ENCODE peak calls at places on chromosome 4, in seven cellular contexts. D, H, C, U, K, J and N are unnamed samples.

GRCh38 chr4:76235915-76236314 is 15.6 kb upstream of the FAM47E start:
- DNase-seq in J (no peak), U (no peak), K (no peak), H (no peak), D (no peak), C (no peak), N (no peak)

GRCh38 chr4:103994059-103994458 is 274.3 kb upstream of the TACR3 start:
- DNase-seq in J (no peak), D (no peak), K (no peak), U (no peak), C (no peak), H (no peak), N (no peak)

GRCh38 chr4:46586566-46586965 is 196.6 kb upstream of the GABRA2 start:
- DNase-seq in J (no peak), H (no peak), C (no peak), U (no peak), D (no peak), K (no peak), N (no peak)

GRCh38 chr4:82352825-82353370 is 20.9 kb downstream of the HNRNPD start:
- DNase-seq in J (no peak), D (no peak), U (no peak), C (no peak), H (no peak), K (no peak), N (no peak)

GRCh38 chr4:6912412-6912811 is 2.8 kb downstream of the TBC1D14 start:
- DNase-seq in J (no peak), C (no peak), K (no peak), H (no peak), D (no peak), U (no peak), N (no peak)

GRCh38 chr4:169557061-169557636 is 55.2 kb downstream of the NEK1 start:
- DNase-seq in J (no peak), H (no peak), C (no peak), U (no peak), D (no peak), K (no peak), N (no peak)

GRCh38 chr4:159258889-159259560 is 156.1 kb downstream of the RAPGEF2 start:
- DNase-seq in U (no peak), D (no peak), J (no peak), H (no peak), C (no peak), K (no peak), N (no peak)

GRCh38 chr4:68498413-68499007 is 51.2 kb downstream of the TMPRSS11E start:
- DNase-seq in U (peak), C (no peak), D (peak), H (peak), J (no peak), K (no peak), N (peak)

GRCh38 chr4:3524349-3524748 is 7.9 kb downstream of the LRPAP1 start:
- DNase-seq in U (no peak), H (no peak), C (no peak), K (peak), J (no peak), D (no peak), N (no peak)

GRCh38 chr4:98433608-98434198 is 172.5 kb downstream of the RAP1GDS1 start:
- DNase-seq in U (no peak), C (no peak), K (no peak), J (no peak), D (no peak), H (no peak), N (no peak)

GRCh38 chr4:169791527-169792156 is 33.9 kb upstream of the HPF1 start:
- DNase-seq in H (peak), C (no peak), U (no peak), J (peak), K (no peak), D (no peak), N (no peak)

GRCh38 chr4:119682080-119682479 is 53.5 kb upstream of the PDE5A start:
- DNase-seq in K (no peak), D (no peak), J (no peak), H (no peak), C (no peak), U (no peak), N (no peak)

GRCh38 chr4:185408432-185408831 is 11.8 kb downstream of the ANKRD37 start:
- DNase-seq in C (no peak), H (no peak), K (no peak), U (no peak), D (no peak), J (no peak), N (no peak)

GRCh38 chr4:101102114-101102752 is 245.1 kb downstream of the PPP3CA start:
- DNase-seq in D (no peak), U (no peak), J (no peak), K (peak), H (no peak), C (no peak), N (no peak)

GRCh38 chr4:101464596-101464995 is 117.3 kb upstream of the PPP3CA start:
- DNase-seq in C (no peak), H (no peak), K (no peak), U (no peak), D (no peak), J (no peak), N (no peak)

GRCh38 chr4:16852168-16852567 is 46.3 kb downstream of the LDB2 start:
- DNase-seq in D (no peak), K (no peak), H (no peak), U (no peak), J (no peak), C (no peak), N (no peak)

GRCh38 chr4:67721770-67722597 is 21.0 kb upstream of the UBA6 start:
- DNase-seq in C (no peak), H (no peak), U (no peak), D (no peak), K (no peak), J (no peak), N (no peak)

GRCh38 chr4:185590982-185591381 is 55.7 kb upstream of the PDLIM3 start:
- DNase-seq in H (no peak), D (no peak), K (no peak), U (no peak), J (no peak), C (no peak), N (no peak)

GRCh38 chr4:25307596-25307995 is 5.0 kb upstream of the ZCCHC4 start:
- DNase-seq in J (no peak), K (no peak), U (no peak), C (no peak), H (no peak), D (no peak), N (no peak)

GRCh38 chr4:59122626-59123025 is 2012.4 kb upstream of the IGFBP7 start:
- DNase-seq in H (no peak), J (no peak), C (no peak), U (no peak), D (no peak), K (no peak), N (no peak)

GRCh38 chr4:111761531-111761930 is 383.7 kb upstream of the FAM241A start:
- DNase-seq in J (no peak), K (no peak), U (no peak), C (no peak), D (no peak), H (no peak), N (no peak)

GRCh38 chr4:173507471-173508385 is 22.3 kb downstream of the HAND2 start:
- DNase-seq in H (no peak), C (no peak), U (no peak), K (peak), D (no peak), J (no peak), N (peak)

GRCh38 chr4:184825394-184826314 is at the start of gene ACSL1:
- DNase-seq in C (peak), H (peak), J (peak), K (peak), D (peak), U (peak), N (peak)

GRCh38 chr4:25457053-25457715 is 80.1 kb downstream of the ANAPC4 start:
- DNase-seq in C (no peak), J (no peak), D (no peak), K (no peak), U (no peak), H (no peak), N (no peak)

GRCh38 chr4:188037003-188037713 is 41.6 kb downstream of the ZFP42 start:
- DNase-seq in D (no peak), H (no peak), U (no peak), C (no peak), K (no peak), J (no peak), N (no peak)

GRCh38 chr4:77201857-77202256 is 44.9 kb downstream of the CCNG2 start:
- DNase-seq in J (no peak), K (no peak), D (no peak), U (no peak), C (no peak), H (no peak), N (no peak)

GRCh38 chr4:150176559-150176958 is 98.3 kb downstream of the DCLK2 start:
- DNase-seq in K (no peak), D (no peak), C (no peak), U (no peak), H (no peak), J (no peak), N (no peak)

GRCh38 chr4:87512400-87512799 is 16.8 kb downstream of the SPARCL1 start:
- DNase-seq in C (no peak), D (no peak), K (no peak), J (no peak), U (no peak), H (no peak), N (no peak)

GRCh38 chr4:1722551-1723071 is 1.3 kb downstream of the TACC3 start:
- DNase-seq in H (no peak), K (peak), U (no peak), C (no peak), J (no peak), D (no peak), N (no peak)

GRCh38 chr4:145523117-145523516 is 41.5 kb downstream of the SMAD1 start:
- DNase-seq in U (no peak), J (no peak), K (no peak), D (no peak), C (no peak), H (no peak), N (no peak)